ENCODE peak calls at places on chromosomes 3 and 15, in ten cellular contexts. One of them, this sample, is unnamed.
A peak's percentile ranks its signal among the peaks of the same experiment; 100 is the strongest.

GRCh38 chr3:24657870-24658535 is 163.4 kb upstream of the THRB start:
- DNase-seq in breast epithelium: no peak
- DNase-seq in neural progenitor cell: no peak
- DNase-seq in NB4: no peak
- DNase-seq in endothelial cell: no peak
- DNase-seq in fibroblast of lung: no peak
- DNase-seq in cardiac fibroblast: no peak
- DNase-seq in hepatocyte: no peak
- DNase-seq in ovary: no peak
- DNase-seq in foreskin fibroblast: no peak
- DNase-seq in this sample: no peak

GRCh38 chr3:172516318-172517214 is 6.7 kb downstream of the TNFSF10 start:
- DNase-seq in breast epithelium: peak; percentile 69
- DNase-seq in neural progenitor cell: no peak
- DNase-seq in NB4: no peak
- DNase-seq in endothelial cell: no peak
- DNase-seq in fibroblast of lung: peak; percentile 95
- DNase-seq in cardiac fibroblast: peak; percentile 89
- DNase-seq in hepatocyte: peak; percentile 34
- DNase-seq in ovary: peak; percentile 45
- DNase-seq in foreskin fibroblast: peak; percentile 80
- DNase-seq in this sample: peak; percentile 39

GRCh38 chr3:179788996-179789395 is 136.2 kb downstream of the USP13 start:
- DNase-seq in breast epithelium: no peak
- DNase-seq in neural progenitor cell: no peak
- DNase-seq in NB4: no peak
- DNase-seq in endothelial cell: no peak
- DNase-seq in fibroblast of lung: no peak
- DNase-seq in cardiac fibroblast: no peak
- DNase-seq in hepatocyte: no peak
- DNase-seq in ovary: no peak
- DNase-seq in foreskin fibroblast: no peak
- DNase-seq in this sample: no peak

GRCh38 chr3:22922317-22922716 is 280.8 kb upstream of the UBE2E2 start:
- DNase-seq in breast epithelium: no peak
- DNase-seq in neural progenitor cell: peak; percentile 10
- DNase-seq in NB4: peak; percentile 6
- DNase-seq in endothelial cell: no peak
- DNase-seq in fibroblast of lung: no peak
- DNase-seq in cardiac fibroblast: peak; percentile 22
- DNase-seq in hepatocyte: no peak
- DNase-seq in ovary: no peak
- DNase-seq in foreskin fibroblast: no peak
- DNase-seq in this sample: no peak

GRCh38 chr15:92494791-92495190 is 101.1 kb downstream of the ST8SIA2 start:
- DNase-seq in breast epithelium: no peak
- DNase-seq in neural progenitor cell: no peak
- DNase-seq in NB4: no peak
- DNase-seq in endothelial cell: no peak
- DNase-seq in fibroblast of lung: no peak
- DNase-seq in cardiac fibroblast: no peak
- DNase-seq in hepatocyte: no peak
- DNase-seq in ovary: no peak
- DNase-seq in foreskin fibroblast: no peak
- DNase-seq in this sample: no peak

GRCh38 chr3:174126990-174127758 is 729.6 kb downstream of the NLGN1 start:
- DNase-seq in breast epithelium: no peak
- DNase-seq in neural progenitor cell: no peak
- DNase-seq in NB4: no peak
- DNase-seq in endothelial cell: no peak
- DNase-seq in fibroblast of lung: peak; percentile 42
- DNase-seq in cardiac fibroblast: no peak
- DNase-seq in hepatocyte: no peak
- DNase-seq in ovary: no peak
- DNase-seq in foreskin fibroblast: peak; percentile 20
- DNase-seq in this sample: no peak

GRCh38 chr15:63729115-63729884 is 104.4 kb downstream of the HERC1 start:
- DNase-seq in breast epithelium: no peak
- DNase-seq in neural progenitor cell: no peak
- DNase-seq in NB4: no peak
- DNase-seq in endothelial cell: no peak
- DNase-seq in fibroblast of lung: no peak
- DNase-seq in cardiac fibroblast: no peak
- DNase-seq in hepatocyte: no peak
- DNase-seq in ovary: no peak
- DNase-seq in foreskin fibroblast: no peak
- DNase-seq in this sample: peak; percentile 37

GRCh38 chr15:99057697-99058420 is 47.0 kb upstream of the SYNM start:
- DNase-seq in breast epithelium: no peak
- DNase-seq in neural progenitor cell: no peak
- DNase-seq in NB4: peak; percentile 36
- DNase-seq in endothelial cell: no peak
- DNase-seq in fibroblast of lung: no peak
- DNase-seq in cardiac fibroblast: no peak
- DNase-seq in hepatocyte: no peak
- DNase-seq in ovary: peak; percentile 40
- DNase-seq in foreskin fibroblast: no peak
- DNase-seq in this sample: no peak

GRCh38 chr3:176463610-176464009 is 733.7 kb downstream of the TBL1XR1 start:
- DNase-seq in breast epithelium: no peak
- DNase-seq in neural progenitor cell: no peak
- DNase-seq in NB4: no peak
- DNase-seq in endothelial cell: no peak
- DNase-seq in fibroblast of lung: no peak
- DNase-seq in cardiac fibroblast: no peak
- DNase-seq in hepatocyte: no peak
- DNase-seq in ovary: no peak
- DNase-seq in foreskin fibroblast: no peak
- DNase-seq in this sample: no peak

GRCh38 chr3:120357807-120358206 is 8.7 kb upstream of the LRRC58 start:
- DNase-seq in breast epithelium: no peak
- DNase-seq in neural progenitor cell: no peak
- DNase-seq in NB4: no peak
- DNase-seq in endothelial cell: no peak
- DNase-seq in fibroblast of lung: no peak
- DNase-seq in cardiac fibroblast: no peak
- DNase-seq in hepatocyte: no peak
- DNase-seq in ovary: no peak
- DNase-seq in foreskin fibroblast: no peak
- DNase-seq in this sample: no peak

GRCh38 chr3:112640333-112640863 is 545 bp downstream of the CCDC80 start:
- DNase-seq in breast epithelium: no peak
- DNase-seq in neural progenitor cell: peak; percentile 47
- DNase-seq in NB4: no peak
- DNase-seq in endothelial cell: no peak
- DNase-seq in fibroblast of lung: peak; percentile 86
- DNase-seq in cardiac fibroblast: peak; percentile 77
- DNase-seq in hepatocyte: peak; percentile 54
- DNase-seq in ovary: no peak
- DNase-seq in foreskin fibroblast: peak; percentile 91
- DNase-seq in this sample: no peak

DNA sequence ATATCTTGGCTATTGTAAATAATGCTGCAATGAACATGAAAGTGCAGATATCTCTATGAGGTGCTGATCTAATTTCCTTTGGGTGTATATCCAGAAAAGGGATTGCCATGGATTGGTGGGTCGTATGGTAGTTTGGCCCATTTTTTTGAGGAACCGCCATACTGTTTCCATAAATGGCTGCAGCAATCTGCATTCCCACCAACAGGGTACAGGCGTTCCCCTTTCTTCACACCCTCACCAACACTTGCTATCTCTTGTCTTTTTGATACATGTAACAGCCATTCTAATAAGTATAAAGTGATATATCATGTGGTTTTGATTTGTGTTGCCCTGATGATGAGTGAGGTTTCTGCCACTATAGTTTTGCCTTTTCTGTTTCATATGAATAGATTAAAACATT is 146.7 kb downstream of the NR2F2 start:
- DNase-seq in breast epithelium: no peak
- DNase-seq in neural progenitor cell: no peak
- DNase-seq in NB4: no peak
- DNase-seq in endothelial cell: no peak
- DNase-seq in fibroblast of lung: no peak
- DNase-seq in cardiac fibroblast: no peak
- DNase-seq in hepatocyte: no peak
- DNase-seq in ovary: no peak
- DNase-seq in foreskin fibroblast: no peak
- DNase-seq in this sample: no peak
- TF ChIP-seq CTCF in breast epithelium: no peak
- TF ChIP-seq CTCF in neural progenitor cell: no peak
- TF ChIP-seq CTCF in NB4: no peak
- TF ChIP-seq CTCF in endothelial cell: no peak
- TF ChIP-seq CTCF in fibroblast of lung: no peak
- TF ChIP-seq CTCF in cardiac fibroblast: no peak
- TF ChIP-seq CTCF in hepatocyte: no peak
- TF ChIP-seq CTCF in ovary: no peak
- TF ChIP-seq CTCF in foreskin fibroblast: no peak
- TF ChIP-seq CTCF in this sample: no peak

GRCh38 chr3:46411271-46411670 is 4.2 kb downstream of the CCRL2 start:
- DNase-seq in breast epithelium: no peak
- DNase-seq in neural progenitor cell: no peak
- DNase-seq in NB4: no peak
- DNase-seq in endothelial cell: no peak
- DNase-seq in fibroblast of lung: no peak
- DNase-seq in cardiac fibroblast: no peak
- DNase-seq in hepatocyte: no peak
- DNase-seq in ovary: no peak
- DNase-seq in foreskin fibroblast: no peak
- DNase-seq in this sample: no peak
- TF ChIP-seq CTCF in breast epithelium: no peak
- TF ChIP-seq CTCF in neural progenitor cell: no peak
- TF ChIP-seq CTCF in NB4: no peak
- TF ChIP-seq CTCF in endothelial cell: peak; percentile 34
- TF ChIP-seq CTCF in fibroblast of lung: no peak
- TF ChIP-seq CTCF in cardiac fibroblast: no peak
- TF ChIP-seq CTCF in hepatocyte: no peak
- TF ChIP-seq CTCF in ovary: no peak
- TF ChIP-seq CTCF in foreskin fibroblast: no peak
- TF ChIP-seq CTCF in this sample: no peak

DNA sequence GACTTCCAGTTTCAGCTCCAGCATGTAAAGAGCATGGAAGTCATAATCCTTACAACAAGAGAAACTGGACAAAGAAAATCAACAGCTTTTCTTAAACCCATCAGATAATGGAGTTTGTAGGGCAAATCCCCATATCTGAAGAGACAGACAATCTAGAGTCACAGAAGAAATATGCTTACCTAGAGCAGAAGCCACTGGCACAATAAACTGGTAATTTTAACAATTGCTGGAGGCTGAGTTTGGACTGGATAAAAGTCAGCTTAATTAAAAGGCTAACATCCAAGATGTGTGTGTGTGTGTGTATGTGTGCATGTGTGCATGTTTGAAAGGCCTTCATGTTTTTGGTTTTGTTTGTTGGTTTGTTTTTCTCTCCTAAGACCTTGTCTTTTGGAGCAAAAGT is 50.6 kb downstream of the TM4SF18 start:
- DNase-seq in breast epithelium: no peak
- DNase-seq in neural progenitor cell: no peak
- DNase-seq in NB4: no peak
- DNase-seq in endothelial cell: no peak
- DNase-seq in fibroblast of lung: no peak
- DNase-seq in cardiac fibroblast: no peak
- DNase-seq in hepatocyte: no peak
- DNase-seq in ovary: no peak
- DNase-seq in foreskin fibroblast: no peak
- DNase-seq in this sample: no peak
- TF ChIP-seq CTCF in breast epithelium: no peak
- TF ChIP-seq CTCF in neural progenitor cell: no peak
- TF ChIP-seq CTCF in NB4: no peak
- TF ChIP-seq CTCF in endothelial cell: no peak
- TF ChIP-seq CTCF in fibroblast of lung: no peak
- TF ChIP-seq CTCF in cardiac fibroblast: no peak
- TF ChIP-seq CTCF in hepatocyte: no peak
- TF ChIP-seq CTCF in ovary: no peak
- TF ChIP-seq CTCF in foreskin fibroblast: no peak
- TF ChIP-seq CTCF in this sample: no peak

GRCh38 chr15:73051402-73051810 is 857 bp upstream of the NEO1 start:
- DNase-seq in breast epithelium: peak; percentile 60
- DNase-seq in neural progenitor cell: no peak
- DNase-seq in NB4: no peak
- DNase-seq in endothelial cell: no peak
- DNase-seq in fibroblast of lung: no peak
- DNase-seq in cardiac fibroblast: no peak
- DNase-seq in hepatocyte: no peak
- DNase-seq in ovary: peak; percentile 81
- DNase-seq in foreskin fibroblast: no peak
- DNase-seq in this sample: no peak

GRCh38 chr15:73054417-73054963 is 2.2 kb downstream of the NEO1 start:
- DNase-seq in breast epithelium: no peak
- DNase-seq in neural progenitor cell: no peak
- DNase-seq in NB4: no peak
- DNase-seq in endothelial cell: no peak
- DNase-seq in fibroblast of lung: no peak
- DNase-seq in cardiac fibroblast: no peak
- DNase-seq in hepatocyte: peak; percentile 30
- DNase-seq in ovary: no peak
- DNase-seq in foreskin fibroblast: no peak
- DNase-seq in this sample: no peak

GRCh38 chr15:73053398-73053723 is 1.1 kb downstream of the NEO1 start:
- DNase-seq in breast epithelium: no peak
- DNase-seq in neural progenitor cell: peak; percentile 18
- DNase-seq in NB4: no peak
- DNase-seq in endothelial cell: no peak
- DNase-seq in fibroblast of lung: no peak
- DNase-seq in cardiac fibroblast: no peak
- DNase-seq in hepatocyte: no peak
- DNase-seq in ovary: no peak
- DNase-seq in foreskin fibroblast: no peak
- DNase-seq in this sample: no peak

GRCh38 chr15:73051811-73052678 is at the start of gene NEO1:
- DNase-seq in breast epithelium: peak; percentile 79
- DNase-seq in neural progenitor cell: peak; percentile 98
- DNase-seq in NB4: peak; percentile 63
- DNase-seq in endothelial cell: peak; percentile 91
- DNase-seq in fibroblast of lung: peak; percentile 74
- DNase-seq in cardiac fibroblast: peak; percentile 85
- DNase-seq in hepatocyte: peak; percentile 97
- DNase-seq in ovary: peak; percentile 95
- DNase-seq in foreskin fibroblast: peak; percentile 91
- DNase-seq in this sample: peak; percentile 76

GRCh38 chr15:73052679-73053397 is 575 bp downstream of the NEO1 start:
- DNase-seq in breast epithelium: no peak
- DNase-seq in neural progenitor cell: peak; percentile 90
- DNase-seq in NB4: peak; percentile 29
- DNase-seq in endothelial cell: peak; percentile 73
- DNase-seq in fibroblast of lung: peak; percentile 39
- DNase-seq in cardiac fibroblast: peak; percentile 61
- DNase-seq in hepatocyte: peak; percentile 76
- DNase-seq in ovary: peak; percentile 64
- DNase-seq in foreskin fibroblast: peak; percentile 43
- DNase-seq in this sample: peak; percentile 39
- TF ChIP-seq CTCF in breast epithelium: no peak
- TF ChIP-seq CTCF in neural progenitor cell: peak; percentile 48
- TF ChIP-seq CTCF in NB4: peak; percentile 11
- TF ChIP-seq CTCF in endothelial cell: no peak
- TF ChIP-seq CTCF in fibroblast of lung: peak; percentile 16
- TF ChIP-seq CTCF in cardiac fibroblast: no peak
- TF ChIP-seq CTCF in hepatocyte: peak; percentile 43
- TF ChIP-seq CTCF in ovary: peak; percentile 41
- TF ChIP-seq CTCF in foreskin fibroblast: peak; percentile 23
- TF ChIP-seq CTCF in this sample: no peak